ENCODE peak calls at places on chromosomes 13 and 19, in five cellular contexts. One of them, this sample, is unnamed.

GRCh38 chr13:30713133-30713532 is 22.2 kb upstream of the ALOX5AP start:
- DNase-seq in stomach: no peak
- DNase-seq in transverse colon: peak; percentile 20
- DNase-seq in upper lobe of right lung: no peak
- DNase-seq in naive thymus-derived CD4-positive, alpha-beta T cell: no peak
- DNase-seq in this sample: no peak

GRCh38 chr19:1177322-1178114 is 3.5 kb upstream of the SBNO2 start:
- DNase-seq in stomach: no peak
- DNase-seq in transverse colon: no peak
- DNase-seq in upper lobe of right lung: peak; percentile 84
- DNase-seq in naive thymus-derived CD4-positive, alpha-beta T cell: no peak
- DNase-seq in this sample: no peak

GRCh38 chr19:41426952-41427646 is at the start of gene B3GNT8:
- DNase-seq in stomach: peak; percentile 86
- DNase-seq in transverse colon: peak; percentile 94
- DNase-seq in upper lobe of right lung: peak; percentile 96
- DNase-seq in naive thymus-derived CD4-positive, alpha-beta T cell: peak; percentile 40
- DNase-seq in this sample: peak; percentile 28

GRCh38 chr13:61770697-61771096 is 355.0 kb upstream of the PCDH20 start:
- DNase-seq in stomach: no peak
- DNase-seq in transverse colon: no peak
- DNase-seq in upper lobe of right lung: no peak
- DNase-seq in naive thymus-derived CD4-positive, alpha-beta T cell: no peak
- DNase-seq in this sample: no peak

GRCh38 chr19:6828306-6828697 is 55.8 kb downstream of the VAV1 start:
- DNase-seq in stomach: no peak
- DNase-seq in transverse colon: no peak
- DNase-seq in upper lobe of right lung: no peak
- DNase-seq in naive thymus-derived CD4-positive, alpha-beta T cell: no peak
- DNase-seq in this sample: no peak

GRCh38 chr13:103996733-103997132 is 930.5 kb upstream of the SLC10A2 start:
- DNase-seq in stomach: no peak
- DNase-seq in transverse colon: no peak
- DNase-seq in upper lobe of right lung: no peak
- DNase-seq in naive thymus-derived CD4-positive, alpha-beta T cell: no peak
- DNase-seq in this sample: no peak

GRCh38 chr19:5913739-5914357 is at the start of gene CAPS:
- DNase-seq in stomach: peak; percentile 91
- DNase-seq in transverse colon: peak; percentile 78
- DNase-seq in upper lobe of right lung: peak; percentile 89
- DNase-seq in naive thymus-derived CD4-positive, alpha-beta T cell: no peak
- DNase-seq in this sample: no peak

GRCh38 chr13:23915308-23915707 is 18.0 kb upstream of the C1QTNF9B start:
- DNase-seq in stomach: no peak
- DNase-seq in transverse colon: no peak
- DNase-seq in upper lobe of right lung: no peak
- DNase-seq in naive thymus-derived CD4-positive, alpha-beta T cell: no peak
- DNase-seq in this sample: no peak

GRCh38 chr13:75493156-75493555 is 11.2 kb upstream of the TBC1D4 start:
- DNase-seq in stomach: no peak
- DNase-seq in transverse colon: no peak
- DNase-seq in upper lobe of right lung: no peak
- DNase-seq in naive thymus-derived CD4-positive, alpha-beta T cell: no peak
- DNase-seq in this sample: no peak

GRCh38 chr13:107205318-107206112 is 637.6 kb upstream of the ARGLU1 start:
- DNase-seq in stomach: peak; percentile 77
- DNase-seq in transverse colon: peak; percentile 61
- DNase-seq in upper lobe of right lung: peak; percentile 82
- DNase-seq in naive thymus-derived CD4-positive, alpha-beta T cell: peak; percentile 14
- DNase-seq in this sample: peak; percentile 32

GRCh38 chr19:41144403-41144802 is 30.2 kb downstream of the CYP2F1 start:
- DNase-seq in stomach: peak; percentile 89
- DNase-seq in transverse colon: peak; percentile 92
- DNase-seq in upper lobe of right lung: peak; percentile 83
- DNase-seq in naive thymus-derived CD4-positive, alpha-beta T cell: peak; percentile 80
- DNase-seq in this sample: peak; percentile 68

GRCh38 chr19:7294571-7295212 is 478 bp upstream of the INSR start:
- DNase-seq in stomach: peak; percentile 74
- DNase-seq in transverse colon: peak; percentile 83
- DNase-seq in upper lobe of right lung: peak; percentile 92
- DNase-seq in naive thymus-derived CD4-positive, alpha-beta T cell: no peak
- DNase-seq in this sample: no peak

GRCh38 chr19:21117041-21117907 is 24.6 kb upstream of the ZNF431 start:
- DNase-seq in stomach: no peak
- DNase-seq in transverse colon: no peak
- DNase-seq in upper lobe of right lung: no peak
- DNase-seq in naive thymus-derived CD4-positive, alpha-beta T cell: no peak
- DNase-seq in this sample: no peak

GRCh38 chr13:46288570-46289259 is 77.0 kb downstream of the LRRC63 start:
- DNase-seq in stomach: no peak
- DNase-seq in transverse colon: no peak
- DNase-seq in upper lobe of right lung: no peak
- DNase-seq in naive thymus-derived CD4-positive, alpha-beta T cell: peak; percentile 46
- DNase-seq in this sample: no peak

GRCh38 chr19:49766938-49767315 is at the start of gene AP2A1:
- DNase-seq in stomach: no peak
- DNase-seq in transverse colon: no peak
- DNase-seq in upper lobe of right lung: no peak
- DNase-seq in naive thymus-derived CD4-positive, alpha-beta T cell: no peak
- DNase-seq in this sample: no peak

GRCh38 chr19:5131866-5132561 is 163.1 kb downstream of the KDM4B start:
- DNase-seq in stomach: no peak
- DNase-seq in transverse colon: no peak
- DNase-seq in upper lobe of right lung: no peak
- DNase-seq in naive thymus-derived CD4-positive, alpha-beta T cell: no peak
- DNase-seq in this sample: no peak

GRCh38 chr19:27975419-27976005 is 1237.4 kb downstream of the UQCRFS1 start:
- DNase-seq in stomach: no peak
- DNase-seq in transverse colon: no peak
- DNase-seq in upper lobe of right lung: no peak
- DNase-seq in naive thymus-derived CD4-positive, alpha-beta T cell: no peak
- DNase-seq in this sample: no peak

GRCh38 chr13:55307909-55308308 is 1832.8 kb upstream of the PRR20A start:
- DNase-seq in stomach: no peak
- DNase-seq in transverse colon: no peak
- DNase-seq in upper lobe of right lung: no peak
- DNase-seq in naive thymus-derived CD4-positive, alpha-beta T cell: no peak
- DNase-seq in this sample: no peak

GRCh38 chr19:47146920-47147319 is 16.3 kb downstream of the SAE1 start:
- DNase-seq in stomach: no peak
- DNase-seq in transverse colon: no peak
- DNase-seq in upper lobe of right lung: no peak
- DNase-seq in naive thymus-derived CD4-positive, alpha-beta T cell: no peak
- DNase-seq in this sample: no peak

GRCh38 chr13:31009166-31009565 is 76.7 kb downstream of the TEX26 start:
- DNase-seq in stomach: no peak
- DNase-seq in transverse colon: no peak
- DNase-seq in upper lobe of right lung: no peak
- DNase-seq in naive thymus-derived CD4-positive, alpha-beta T cell: no peak
- DNase-seq in this sample: no peak

GRCh38 chr13:75774176-75774575 is 138.0 kb downstream of the LMO7 start:
- DNase-seq in stomach: no peak
- DNase-seq in transverse colon: no peak
- DNase-seq in upper lobe of right lung: no peak
- DNase-seq in naive thymus-derived CD4-positive, alpha-beta T cell: no peak
- DNase-seq in this sample: no peak

GRCh38 chr13:67554296-67554695 is 324.2 kb upstream of the PCDH9 start:
- DNase-seq in stomach: no peak
- DNase-seq in transverse colon: no peak
- DNase-seq in upper lobe of right lung: no peak
- DNase-seq in naive thymus-derived CD4-positive, alpha-beta T cell: no peak
- DNase-seq in this sample: no peak

GRCh38 chr19:5921777-5922176 is 7.7 kb downstream of the CAPS start:
- DNase-seq in stomach: no peak
- DNase-seq in transverse colon: no peak
- DNase-seq in upper lobe of right lung: no peak
- DNase-seq in naive thymus-derived CD4-positive, alpha-beta T cell: no peak
- DNase-seq in this sample: no peak

GRCh38 chr19:15438577-15438976 is 11.2 kb downstream of the WIZ start:
- DNase-seq in stomach: no peak
- DNase-seq in transverse colon: no peak
- DNase-seq in upper lobe of right lung: no peak
- DNase-seq in naive thymus-derived CD4-positive, alpha-beta T cell: no peak
- DNase-seq in this sample: no peak

GRCh38 chr19:7861619-7862412 is 12.4 kb downstream of the PRR36 start:
- DNase-seq in stomach: no peak
- DNase-seq in transverse colon: no peak
- DNase-seq in upper lobe of right lung: no peak
- DNase-seq in naive thymus-derived CD4-positive, alpha-beta T cell: no peak
- DNase-seq in this sample: no peak

GRCh38 chr13:75864718-75865117 is 228.6 kb downstream of the LMO7 start:
- DNase-seq in stomach: no peak
- DNase-seq in transverse colon: no peak
- DNase-seq in upper lobe of right lung: no peak
- DNase-seq in naive thymus-derived CD4-positive, alpha-beta T cell: no peak
- DNase-seq in this sample: no peak

GRCh38 chr19:34236035-34236793 is 18.1 kb upstream of the GARRE1 start:
- DNase-seq in stomach: no peak
- DNase-seq in transverse colon: peak; percentile 44
- DNase-seq in upper lobe of right lung: no peak
- DNase-seq in naive thymus-derived CD4-positive, alpha-beta T cell: no peak
- DNase-seq in this sample: no peak

GRCh38 chr19:39795001-39795400 is 16.3 kb downstream of the LEUTX start:
- DNase-seq in stomach: no peak
- DNase-seq in transverse colon: no peak
- DNase-seq in upper lobe of right lung: no peak
- DNase-seq in naive thymus-derived CD4-positive, alpha-beta T cell: no peak
- DNase-seq in this sample: no peak

GRCh38 chr13:113938716-113939115 is 35.2 kb downstream of the C13orf46 start:
- DNase-seq in stomach: no peak
- DNase-seq in transverse colon: no peak
- DNase-seq in upper lobe of right lung: no peak
- DNase-seq in naive thymus-derived CD4-positive, alpha-beta T cell: no peak
- DNase-seq in this sample: no peak
- H3K27me3 ChIP-seq in stomach: peaks cover 31% of the 10 kb centered on the region
- H3K27me3 ChIP-seq in transverse colon: peaks cover 39% of the 10 kb centered on the region
- H3K27me3 ChIP-seq in upper lobe of right lung: peaks cover 8% of the 10 kb centered on the region
- H3K27me3 ChIP-seq in naive thymus-derived CD4-positive, alpha-beta T cell: peaks cover 5% of the 10 kb centered on the region
- H3K27me3 ChIP-seq in this sample: no peaks in the 10 kb centered on the region

DNA sequence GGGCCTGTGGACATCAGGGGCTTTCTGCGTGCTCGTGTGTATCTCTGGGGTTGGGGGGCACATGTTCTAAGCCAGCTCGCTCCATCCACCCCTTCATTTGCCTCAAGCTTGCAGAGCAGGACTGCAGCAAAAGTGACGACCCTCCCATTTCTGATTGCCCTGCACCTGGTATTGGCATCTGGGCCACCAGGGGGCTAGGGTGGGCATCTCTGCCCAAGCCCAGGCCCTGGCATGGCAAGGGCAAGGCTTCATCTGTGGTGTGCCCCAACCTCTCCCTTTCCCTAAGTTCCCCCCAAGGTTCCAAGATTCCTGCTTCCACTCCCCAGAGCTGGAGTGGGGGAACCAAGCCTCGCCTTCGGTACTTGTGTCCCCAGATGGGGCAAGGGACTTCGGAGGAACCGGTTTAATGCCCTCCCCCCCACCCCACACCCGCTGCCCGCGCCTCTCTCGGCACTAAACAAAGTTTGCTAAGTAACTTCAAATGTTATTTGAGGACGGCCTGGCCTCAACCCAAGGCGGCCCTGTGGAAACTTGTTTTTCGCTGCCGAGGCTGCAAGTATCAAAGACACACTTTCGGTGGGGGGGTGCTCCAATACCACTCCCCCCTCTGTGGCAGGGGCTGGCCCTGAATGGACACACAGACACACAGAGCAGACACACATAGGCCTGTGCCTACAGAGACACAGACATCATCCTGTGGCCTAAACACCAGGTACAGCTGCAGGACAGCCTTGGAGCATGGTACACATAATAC is 12.2 kb downstream of the NFIX start:
- DNase-seq in stomach: peak; percentile 91
- DNase-seq in transverse colon: no peak
- DNase-seq in upper lobe of right lung: peak; percentile 91
- DNase-seq in naive thymus-derived CD4-positive, alpha-beta T cell: no peak
- DNase-seq in this sample: no peak
- H3K4me1 ChIP-seq in stomach: peaks cover 98% of the 10 kb centered on the region
- H3K4me1 ChIP-seq in transverse colon: peaks cover 41% of the 10 kb centered on the region
- H3K4me1 ChIP-seq in upper lobe of right lung: peaks cover 77% of the 10 kb centered on the region
- H3K4me1 ChIP-seq in naive thymus-derived CD4-positive, alpha-beta T cell: no peaks in the 10 kb centered on the region
- H3K4me1 ChIP-seq in this sample: peaks cover 2% of the 10 kb centered on the region

GRCh38 chr13:49258097-49258796 is 10.5 kb downstream of the CDADC1 start:
- DNase-seq in stomach: no peak
- DNase-seq in transverse colon: no peak
- DNase-seq in upper lobe of right lung: no peak
- DNase-seq in naive thymus-derived CD4-positive, alpha-beta T cell: no peak
- DNase-seq in this sample: no peak
- H3K4me3 ChIP-seq in stomach: peak overlapping the region; percentile 29
- H3K4me3 ChIP-seq in transverse colon: no peak overlapping the region
- H3K4me3 ChIP-seq in upper lobe of right lung: peak overlapping the region; percentile 41
- H3K4me3 ChIP-seq in naive thymus-derived CD4-positive, alpha-beta T cell: peak overlapping the region; percentile 54
- H3K4me3 ChIP-seq in this sample: peak overlapping the region; percentile 53

GRCh38 chr19:3053780-3054179 is 8.5 kb downstream of the TLE5 start:
- DNase-seq in stomach: no peak
- DNase-seq in transverse colon: no peak
- DNase-seq in upper lobe of right lung: peak; percentile 40
- DNase-seq in naive thymus-derived CD4-positive, alpha-beta T cell: no peak
- DNase-seq in this sample: no peak

GRCh38 chr19:3056454-3057016 is 5.8 kb downstream of the TLE5 start:
- DNase-seq in stomach: no peak
- DNase-seq in transverse colon: no peak
- DNase-seq in upper lobe of right lung: no peak
- DNase-seq in naive thymus-derived CD4-positive, alpha-beta T cell: no peak
- DNase-seq in this sample: no peak

GRCh38 chr19:3055741-3056453 is 6.4 kb downstream of the TLE5 start:
- DNase-seq in stomach: peak; percentile 87
- DNase-seq in transverse colon: peak; percentile 79
- DNase-seq in upper lobe of right lung: peak; percentile 82
- DNase-seq in naive thymus-derived CD4-positive, alpha-beta T cell: no peak
- DNase-seq in this sample: no peak

GRCh38 chr19:3054265-3054971 is 7.9 kb downstream of the TLE5 start:
- DNase-seq in stomach: no peak
- DNase-seq in transverse colon: no peak
- DNase-seq in upper lobe of right lung: no peak
- DNase-seq in naive thymus-derived CD4-positive, alpha-beta T cell: no peak
- DNase-seq in this sample: no peak

DNA sequence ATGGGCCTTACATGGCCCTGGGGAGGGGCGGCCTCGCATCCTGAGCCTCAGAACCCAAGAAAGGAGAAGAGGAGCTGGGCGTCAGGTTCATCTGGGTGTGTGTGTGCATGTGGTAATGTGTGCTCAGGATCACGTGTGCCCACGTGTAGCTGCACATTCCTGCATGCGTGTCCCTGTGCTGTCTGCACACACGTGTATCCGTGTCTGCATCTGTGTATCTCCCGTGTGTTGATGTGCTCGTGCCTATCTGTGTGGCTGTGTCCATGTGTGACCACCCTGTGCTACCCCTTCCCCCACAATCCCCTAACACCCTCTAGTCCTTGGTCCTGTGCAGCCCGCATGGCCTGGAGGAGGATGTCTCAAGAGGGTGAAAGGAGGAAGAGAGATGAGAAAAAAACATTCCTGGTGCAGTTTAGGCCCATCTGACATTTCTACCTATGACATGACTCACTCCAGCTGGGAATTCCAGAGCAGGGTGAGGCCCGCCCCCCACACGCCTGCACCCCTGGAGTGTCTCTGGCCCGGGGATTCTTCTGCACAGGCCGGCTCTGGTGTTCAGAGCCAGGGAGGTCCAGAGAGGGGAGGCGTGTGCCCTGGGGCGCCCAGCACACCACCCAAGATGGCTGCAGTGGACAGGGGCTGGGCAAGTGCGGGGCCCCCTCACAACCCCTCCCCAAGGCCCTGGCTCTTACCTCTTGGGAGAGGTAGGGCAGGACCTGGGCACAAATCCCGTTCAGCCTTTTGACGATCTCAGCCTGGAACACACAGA is 7.1 kb downstream of the TLE5 start:
- DNase-seq in stomach: no peak
- DNase-seq in transverse colon: no peak
- DNase-seq in upper lobe of right lung: no peak
- DNase-seq in naive thymus-derived CD4-positive, alpha-beta T cell: no peak
- DNase-seq in this sample: no peak
- H3K27me3 ChIP-seq in stomach: no peaks in the 10 kb centered on the region
- H3K27me3 ChIP-seq in transverse colon: no peaks in the 10 kb centered on the region
- H3K27me3 ChIP-seq in upper lobe of right lung: no peaks in the 10 kb centered on the region
- H3K27me3 ChIP-seq in naive thymus-derived CD4-positive, alpha-beta T cell: no peaks in the 10 kb centered on the region
- H3K27me3 ChIP-seq in this sample: no peaks in the 10 kb centered on the region